ENCODE peak calls at places on chromosome 12, in nine cellular contexts. J is left cardiac atrium; I is AG20443; F is ACHN; C is activated T-cell treated with anti-CD3 and anti-CD28 coated beads for 48 hours; X is lung microvascular endothelial cell; Z is posterior vena cava; Q is activated gamma-delta T cell treated with anti-CD3 and anti-CD28 coated beads, Interleukin-2, amount 50 U/mL, for 16 hours; G is effector memory CD4-positive, alpha-beta T cell. Y is an unnamed sample.

GRCh38 chr12:50297996-50298395 is 14.7 kb upstream of the LIMA1 start:
- DNase-seq in J (no peak), I (no peak), F (no peak), C (no peak), X (no peak), Z (no peak), Q (no peak), G (no peak), Y (no peak)

GRCh38 chr12:107332726-107333125 is 239.4 kb upstream of the CRY1 start:
- DNase-seq in J (no peak), I (no peak), F (no peak), C (no peak), X (no peak), Z (no peak), Q (no peak), G (no peak), Y (no peak)

GRCh38 chr12:110619534-110619953 is 5.6 kb downstream of the TCTN1 start:
- DNase-seq in J (no peak), I (no peak), F (no peak), C (peak), X (peak), Z (peak), Q (no peak), G (no peak), Y (no peak)

GRCh38 chr12:3743803-3744202 is 9.1 kb downstream of the CRACR2A start:
- DNase-seq in J (no peak), I (peak), F (no peak), C (no peak), X (no peak), Z (no peak), Q (no peak), G (no peak), Y (no peak)

GRCh38 chr12:124350491-124350890 is 55.6 kb downstream of the RFLNA start:
- DNase-seq in J (no peak), I (no peak), F (no peak), C (no peak), X (no peak), Z (no peak), Q (no peak), G (no peak), Y (no peak)

GRCh38 chr12:1928439-1929121 is 10.1 kb upstream of the CACNA2D4 start:
- DNase-seq in J (no peak), I (no peak), F (no peak), C (no peak), X (no peak), Z (no peak), Q (no peak), G (no peak), Y (peak)

GRCh38 chr12:19201653-19202052 is 72.1 kb downstream of the PLEKHA5 start:
- DNase-seq in J (no peak), I (no peak), F (no peak), C (no peak), X (no peak), Z (no peak), Q (no peak), G (no peak), Y (no peak)

GRCh38 chr12:52618216-52618615 is at the start of gene KRT73:
- DNase-seq in J (no peak), I (no peak), F (no peak), C (no peak), X (no peak), Z (no peak), Q (no peak), G (no peak), Y (no peak)

GRCh38 chr12:115370650-115371049 is 686.7 kb upstream of the TBX3 start:
- DNase-seq in J (no peak), I (no peak), F (no peak), C (no peak), X (no peak), Z (no peak), Q (no peak), G (no peak), Y (no peak)

GRCh38 chr12:21891763-21892217 is 49.4 kb downstream of the ABCC9 start:
- DNase-seq in J (peak), I (no peak), F (no peak), C (no peak), X (no peak), Z (peak), Q (no peak), G (no peak), Y (no peak)

GRCh38 chr12:115121053-115121452 is 437.1 kb upstream of the TBX3 start:
- DNase-seq in J (no peak), I (no peak), F (no peak), C (no peak), X (no peak), Z (no peak), Q (no peak), G (no peak), Y (no peak)

Y was measured in lower lobe of right lung.